ENCODE peak calls at places on chromosomes 3 and 15, in ten cellular contexts. X is upper lobe of right lung, C is cardiac septum, G is anterior cingulate cortex, A is KBM-7, W is NCI-H774, Q is RPMI7951, T is GM06990, M is left ventricle myocardium inferior, L is iPS-NIHi11. I is an unnamed sample.

GRCh38 chr3:105823149-105823866 is 45.5 kb downstream of the CBLB start:
- DNase-seq in G (no peak), C (no peak), M (no peak), W (no peak), L (no peak), T (no peak), X (no peak), A (no peak), Q (peak; percentile 84), I (no peak)

GRCh38 chr3:128340904-128341555 is 125.7 kb downstream of the DNAJB8 start:
- DNase-seq in L (no peak), W (no peak), A (no peak), C (no peak), G (no peak), M (no peak), T (no peak), X (no peak), Q (no peak), I (no peak)

GRCh38 chr3:197021231-197021630 is 8.4 kb downstream of the MELTF start:
- DNase-seq in X (no peak), M (no peak), G (no peak), W (no peak), C (peak; percentile 68), T (no peak), L (peak; percentile 16), Q (no peak), A (no peak), I (peak; percentile 54)

GRCh38 chr15:28885630-28886430 is at the start of gene APBA2:
- DNase-seq in A (no peak), Q (peak; percentile 24), L (peak; percentile 84), M (no peak), X (no peak), G (no peak), C (no peak), T (no peak), W (no peak), I (no peak)

GRCh38 chr3:135310317-135310716 is 515.3 kb downstream of the EPHB1 start:
- DNase-seq in T (peak; percentile 6), M (no peak), Q (peak; percentile 48), L (peak; percentile 20), G (no peak), X (no peak), C (no peak), W (no peak), A (no peak), I (no peak)

GRCh38 chr3:177754508-177754921 is 557.2 kb upstream of the TBL1XR1 start:
- DNase-seq in G (no peak), Q (peak; percentile 63), X (no peak), L (peak; percentile 52), A (no peak), M (no peak), C (no peak), W (no peak), T (no peak), I (no peak)

GRCh38 chr3:177385831-177386301 is 188.6 kb upstream of the TBL1XR1 start:
- DNase-seq in X (no peak), W (no peak), L (no peak), T (no peak), G (no peak), Q (peak; percentile 50), A (no peak), C (no peak), M (no peak), I (no peak)

GRCh38 chr3:169082076-169082475 is 581.4 kb downstream of the MECOM start:
- DNase-seq in M (no peak), T (no peak), G (no peak), C (no peak), X (no peak), L (no peak), Q (no peak), A (no peak), W (no peak), I (no peak)

GRCh38 chr15:99015677-99016568 is 8.3 kb upstream of the PGPEP1L start:
- DNase-seq in M (no peak), L (peak; percentile 60), X (peak; percentile 72), G (no peak), A (no peak), Q (no peak), C (no peak), W (no peak), T (peak; percentile 54), I (no peak)

GRCh38 chr3:57557088-57557537 is 1.0 kb downstream of the PDE12 start:
- DNase-seq in C (no peak), T (peak; percentile 61), X (no peak), G (no peak), A (peak; percentile 44), L (peak; percentile 16), W (no peak), M (no peak), Q (peak; percentile 55), I (no peak)

GRCh38 chr15:40323953-40324937 is 753 bp downstream of the INAFM2 start:
- DNase-seq in X (peak; percentile 79), W (no peak), M (no peak), C (no peak), G (no peak), T (no peak), L (peak; percentile 38), A (peak; percentile 15), Q (no peak), I (peak; percentile 82)

GRCh38 chr15:93312891-93313486 is 224.0 kb upstream of the RGMA start:
- DNase-seq in G (peak; percentile 70), L (no peak), Q (no peak), T (no peak), X (no peak), A (no peak), M (no peak), W (no peak), C (no peak), I (no peak)

GRCh38 chr15:96125681-96126080 is 204.8 kb upstream of the NR2F2 start:
- DNase-seq in L (no peak), Q (peak; percentile 11), T (no peak), A (no peak), X (no peak), G (no peak), W (no peak), M (no peak), C (no peak), I (no peak)

GRCh38 chr3:100708989-100709839 is at the start of gene TFG:
- DNase-seq in G (peak; percentile 95), M (peak; percentile 98), T (peak; percentile 99), A (peak; percentile 99), C (peak; percentile 99), X (peak; percentile 99), Q (peak; percentile 98), W (peak; percentile 99), L (peak; percentile 97), I (peak; percentile 92)

GRCh38 chr15:60720493-60721231 is 241.7 kb upstream of the ICE2 start:
- DNase-seq in A (no peak), C (no peak), L (no peak), T (peak; percentile 46), Q (no peak), M (no peak), G (no peak), W (no peak), X (no peak), I (no peak)

I was measured in RWPE2.